ENCODE peak calls at places on chromosomes 13 and 19, in four cellular contexts. One of them, this sample, is unnamed.
A peak's percentile ranks its signal among the peaks of the same experiment; 100 is the strongest.

GRCh38 chr19:7013678-7014077 is 7.6 kb downstream of the MBD3L2B start:
- DNase-seq in body of pancreas: no peak
- DNase-seq in adrenal gland: no peak
- DNase-seq in mucosa of descending colon: no peak
- DNase-seq in this sample: peak; percentile 3

GRCh38 chr13:66994097-66994496 is 236.0 kb downstream of the PCDH9 start:
- DNase-seq in body of pancreas: peak; percentile 68
- DNase-seq in adrenal gland: peak; percentile 71
- DNase-seq in mucosa of descending colon: peak; percentile 51
- DNase-seq in this sample: peak; percentile 39

GRCh38 chr19:6678690-6679109 is 8.7 kb upstream of the TNFSF14 start:
- DNase-seq in body of pancreas: no peak
- DNase-seq in adrenal gland: no peak
- DNase-seq in mucosa of descending colon: no peak
- DNase-seq in this sample: no peak

GRCh38 chr13:113089693-113090414 is 15.7 kb upstream of the F7 start:
- DNase-seq in body of pancreas: no peak
- DNase-seq in adrenal gland: no peak
- DNase-seq in mucosa of descending colon: no peak
- DNase-seq in this sample: no peak

GRCh38 chr19:45884682-45885555 is 1.0 kb downstream of the IRF2BP1 start:
- DNase-seq in body of pancreas: peak; percentile 34
- DNase-seq in adrenal gland: peak; percentile 52
- DNase-seq in mucosa of descending colon: no peak
- DNase-seq in this sample: no peak

GRCh38 chr19:4559569-4559968 is at the start of gene SEMA6B:
- DNase-seq in body of pancreas: peak; percentile 24
- DNase-seq in adrenal gland: no peak
- DNase-seq in mucosa of descending colon: peak; percentile 39
- DNase-seq in this sample: no peak

GRCh38 chr19:2327773-2328400 is 499 bp downstream of the LSM7 start:
- DNase-seq in body of pancreas: no peak
- DNase-seq in adrenal gland: no peak
- DNase-seq in mucosa of descending colon: peak; percentile 67
- DNase-seq in this sample: peak; percentile 80

GRCh38 chr13:22703601-22704209 is 477.1 kb upstream of the SGCG start:
- DNase-seq in body of pancreas: no peak
- DNase-seq in adrenal gland: no peak
- DNase-seq in mucosa of descending colon: no peak
- DNase-seq in this sample: no peak

GRCh38 chr19:24054044-24054935 is 32.7 kb upstream of the ZNF254 start:
- DNase-seq in body of pancreas: no peak
- DNase-seq in adrenal gland: no peak
- DNase-seq in mucosa of descending colon: no peak
- DNase-seq in this sample: no peak

GRCh38 chr13:41590122-41590521 is 132.8 kb downstream of the RGCC start:
- DNase-seq in body of pancreas: no peak
- DNase-seq in adrenal gland: no peak
- DNase-seq in mucosa of descending colon: no peak
- DNase-seq in this sample: no peak

GRCh38 chr13:50156140-50156539 is 140.9 kb downstream of the KCNRG start:
- DNase-seq in body of pancreas: no peak
- DNase-seq in adrenal gland: no peak
- DNase-seq in mucosa of descending colon: no peak
- DNase-seq in this sample: no peak

GRCh38 chr13:97057196-97057595 is 62.9 kb upstream of the OXGR1 start:
- DNase-seq in body of pancreas: no peak
- DNase-seq in adrenal gland: no peak
- DNase-seq in mucosa of descending colon: no peak
- DNase-seq in this sample: no peak

GRCh38 chr13:98834254-98834960 is 81.9 kb upstream of the SLC15A1 start:
- DNase-seq in body of pancreas: no peak
- DNase-seq in adrenal gland: no peak
- DNase-seq in mucosa of descending colon: no peak
- DNase-seq in this sample: no peak

GRCh38 chr13:50081106-50081898 is 66.1 kb downstream of the KCNRG start:
- DNase-seq in body of pancreas: peak; percentile 43
- DNase-seq in adrenal gland: peak; percentile 74
- DNase-seq in mucosa of descending colon: peak; percentile 74
- DNase-seq in this sample: peak; percentile 71

GRCh38 chr13:99384468-99384867 is 77.3 kb upstream of the GPR183 start:
- DNase-seq in body of pancreas: no peak
- DNase-seq in adrenal gland: no peak
- DNase-seq in mucosa of descending colon: no peak
- DNase-seq in this sample: no peak

GRCh38 chr19:40348961-40349507 is 539 bp downstream of the PLD3 start:
- DNase-seq in body of pancreas: no peak
- DNase-seq in adrenal gland: no peak
- DNase-seq in mucosa of descending colon: peak; percentile 23
- DNase-seq in this sample: no peak

GRCh38 chr13:75963318-75963717 is 327.2 kb downstream of the LMO7 start:
- DNase-seq in body of pancreas: no peak
- DNase-seq in adrenal gland: no peak
- DNase-seq in mucosa of descending colon: no peak
- DNase-seq in this sample: no peak

GRCh38 chr19:41626877-41627276 is at the start of gene CEACAM4:
- DNase-seq in body of pancreas: no peak
- DNase-seq in adrenal gland: peak; percentile 27
- DNase-seq in mucosa of descending colon: peak; percentile 14
- DNase-seq in this sample: no peak

GRCh38 chr19:56622374-56622773 is 20.6 kb upstream of the SMIM17 start:
- DNase-seq in body of pancreas: no peak
- DNase-seq in adrenal gland: no peak
- DNase-seq in mucosa of descending colon: no peak
- DNase-seq in this sample: no peak

GRCh38 chr13:21812192-21812626 is 141.3 kb downstream of the FGF9 start:
- DNase-seq in body of pancreas: peak; percentile 17
- DNase-seq in adrenal gland: no peak
- DNase-seq in mucosa of descending colon: no peak
- DNase-seq in this sample: no peak

GRCh38 chr13:102236830-102237621 is 164.8 kb downstream of the FGF14 start:
- DNase-seq in body of pancreas: no peak
- DNase-seq in adrenal gland: no peak
- DNase-seq in mucosa of descending colon: no peak
- DNase-seq in this sample: no peak

GRCh38 chr13:51286135-51287002 is 53.1 kb upstream of the SERPINE3 start:
- DNase-seq in body of pancreas: peak; percentile 81
- DNase-seq in adrenal gland: peak; percentile 85
- DNase-seq in mucosa of descending colon: peak; percentile 89
- DNase-seq in this sample: peak; percentile 79

GRCh38 chr19:10789876-10790275 is 46.1 kb downstream of the TMED1 start:
- DNase-seq in body of pancreas: no peak
- DNase-seq in adrenal gland: no peak
- DNase-seq in mucosa of descending colon: no peak
- DNase-seq in this sample: no peak

GRCh38 chr13:79679334-79679733 is 198.4 kb downstream of the NDFIP2 start:
- DNase-seq in body of pancreas: peak; percentile 85
- DNase-seq in adrenal gland: peak; percentile 68
- DNase-seq in mucosa of descending colon: peak; percentile 95
- DNase-seq in this sample: peak; percentile 85

GRCh38 chr13:51800456-51800855 is 3.5 kb downstream of the DHRS12 start:
- DNase-seq in body of pancreas: peak; percentile 57
- DNase-seq in adrenal gland: no peak
- DNase-seq in mucosa of descending colon: no peak
- DNase-seq in this sample: no peak

GRCh38 chr13:44516771-44517170 is 59.4 kb downstream of the TSC22D1 start:
- DNase-seq in body of pancreas: no peak
- DNase-seq in adrenal gland: no peak
- DNase-seq in mucosa of descending colon: peak; percentile 9
- DNase-seq in this sample: no peak

GRCh38 chr19:42091300-42092266 is 15.6 kb downstream of the ZNF574 start:
- DNase-seq in body of pancreas: no peak
- DNase-seq in adrenal gland: no peak
- DNase-seq in mucosa of descending colon: peak; percentile 76
- DNase-seq in this sample: peak; percentile 54

GRCh38 chr19:15679089-15679488 is 6.2 kb downstream of the CYP4F12 start:
- DNase-seq in body of pancreas: no peak
- DNase-seq in adrenal gland: no peak
- DNase-seq in mucosa of descending colon: no peak
- DNase-seq in this sample: no peak
- H3K4me3 ChIP-seq in body of pancreas: no peak overlapping the region
- H3K4me3 ChIP-seq in adrenal gland: no peak overlapping the region
- H3K4me3 ChIP-seq in mucosa of descending colon: no peak overlapping the region
- H3K4me3 ChIP-seq in this sample: no peak overlapping the region

GRCh38 chr19:34963531-34964406 is at the start of gene ZNF792:
- DNase-seq in body of pancreas: peak; percentile 67
- DNase-seq in adrenal gland: peak; percentile 64
- DNase-seq in mucosa of descending colon: peak; percentile 79
- DNase-seq in this sample: peak; percentile 84

GRCh38 chr19:34964598-34964997 is 569 bp upstream of the ZNF792 start:
- DNase-seq in body of pancreas: no peak
- DNase-seq in adrenal gland: no peak
- DNase-seq in mucosa of descending colon: no peak
- DNase-seq in this sample: no peak

GRCh38 chr19:34969721-34970120 is 5.7 kb upstream of the ZNF792 start:
- DNase-seq in body of pancreas: no peak
- DNase-seq in adrenal gland: no peak
- DNase-seq in mucosa of descending colon: no peak
- DNase-seq in this sample: peak; percentile 5

GRCh38 chr19:34962945-34963530 is 991 bp downstream of the ZNF792 start:
- DNase-seq in body of pancreas: no peak
- DNase-seq in adrenal gland: no peak
- DNase-seq in mucosa of descending colon: peak; percentile 40
- DNase-seq in this sample: peak; percentile 51

DNA sequence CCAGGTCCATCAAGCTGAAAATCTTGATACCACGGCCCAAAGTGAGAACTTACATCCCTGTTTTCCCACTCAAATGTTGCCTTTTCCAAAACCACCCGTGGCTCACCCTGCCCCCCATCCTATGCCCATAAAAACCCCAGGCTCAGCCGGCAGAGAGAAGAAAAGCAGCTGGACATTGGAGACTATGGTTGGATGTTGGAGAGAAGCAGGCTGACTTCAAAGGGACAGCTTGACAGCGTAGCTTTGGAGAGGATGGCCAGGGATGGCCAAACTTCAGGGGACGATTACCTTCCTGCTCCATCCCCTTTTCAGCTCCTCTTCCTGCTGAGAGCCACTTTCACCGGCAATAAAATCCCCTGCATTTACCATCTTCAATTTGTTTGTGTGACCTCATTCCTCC is 3.5 kb upstream of the ZNF792 start:
- DNase-seq in body of pancreas: no peak
- DNase-seq in adrenal gland: no peak
- DNase-seq in mucosa of descending colon: no peak
- DNase-seq in this sample: no peak
- H3K4me1 ChIP-seq in body of pancreas: peaks cover 12% of the 10 kb centered on the region
- H3K4me1 ChIP-seq in adrenal gland: peaks cover 7% of the 10 kb centered on the region
- H3K4me1 ChIP-seq in mucosa of descending colon: peaks cover 5% of the 10 kb centered on the region
- H3K4me1 ChIP-seq in this sample: no peaks in the 10 kb centered on the region

GRCh38 chr13:85334187-85334586 is 465.0 kb downstream of the SLITRK6 start:
- DNase-seq in body of pancreas: no peak
- DNase-seq in adrenal gland: no peak
- DNase-seq in mucosa of descending colon: no peak
- DNase-seq in this sample: no peak
- H3K4me3 ChIP-seq in body of pancreas: no peak overlapping the region
- H3K4me3 ChIP-seq in adrenal gland: no peak overlapping the region
- H3K4me3 ChIP-seq in mucosa of descending colon: no peak overlapping the region
- H3K4me3 ChIP-seq in this sample: no peak overlapping the region

DNA sequence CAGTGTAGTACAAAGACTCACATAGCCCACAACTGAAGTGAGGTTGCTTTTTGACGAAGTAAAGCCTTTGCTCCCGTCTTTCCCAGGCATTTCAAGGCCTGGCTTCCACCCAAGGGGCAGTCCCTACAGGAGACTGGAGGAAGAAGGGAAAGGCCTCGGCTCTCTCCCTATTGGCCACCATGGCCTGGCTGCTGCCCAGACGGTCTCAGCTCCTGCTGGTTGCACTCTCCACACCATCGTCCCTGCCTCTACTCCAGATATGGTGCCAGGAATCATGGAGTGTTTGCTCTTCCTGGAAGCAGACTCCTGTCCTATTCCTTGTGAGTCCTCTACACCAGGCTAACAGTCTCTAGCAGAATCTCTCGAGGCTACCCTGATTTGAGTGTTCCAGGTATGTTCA is 124.1 kb upstream of the UQCRFS1 start:
- DNase-seq in body of pancreas: no peak
- DNase-seq in adrenal gland: no peak
- DNase-seq in mucosa of descending colon: no peak
- DNase-seq in this sample: no peak
- H3K4me1 ChIP-seq in body of pancreas: no peaks in the 10 kb centered on the region
- H3K4me1 ChIP-seq in adrenal gland: no peaks in the 10 kb centered on the region
- H3K4me1 ChIP-seq in mucosa of descending colon: no peaks in the 10 kb centered on the region
- H3K4me1 ChIP-seq in this sample: no peaks in the 10 kb centered on the region

DNA sequence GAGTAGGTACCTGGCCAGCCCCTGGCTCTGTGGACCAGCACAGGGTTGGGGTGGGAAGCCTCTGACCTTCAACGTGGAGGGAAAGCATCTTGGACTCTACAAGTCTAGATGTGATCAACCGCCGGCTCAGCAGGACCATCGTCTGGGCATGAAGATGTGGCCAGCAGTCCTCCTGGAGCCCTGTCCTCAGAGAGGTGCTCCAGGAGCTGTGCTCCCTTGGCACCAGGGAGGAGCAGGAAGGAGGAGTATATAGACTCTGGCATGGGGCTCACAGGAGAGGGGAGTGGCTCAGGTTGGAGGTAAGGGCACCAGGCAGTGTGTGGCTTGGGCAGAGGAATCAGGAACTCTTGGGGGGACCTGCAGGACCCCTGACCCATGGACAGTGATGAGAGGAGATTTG is 18.3 kb upstream of the ISYNA1 start:
- DNase-seq in body of pancreas: no peak
- DNase-seq in adrenal gland: no peak
- DNase-seq in mucosa of descending colon: no peak
- DNase-seq in this sample: no peak
- H3K4me3 ChIP-seq in body of pancreas: no peak overlapping the region
- H3K4me3 ChIP-seq in adrenal gland: no peak overlapping the region
- H3K4me3 ChIP-seq in mucosa of descending colon: no peak overlapping the region
- H3K4me3 ChIP-seq in this sample: no peak overlapping the region

This sample was measured in colonic mucosa.